ENCODE peak calls at places on chromosomes 2 and 18, in six cellular contexts. Q, R, U, A, N and O are unnamed samples.

GRCh38 chr2:13522917-13523821 is 806.4 kb downstream of the TRIB2 start:
- DNase-seq in Q (no peak), R (no peak), N (peak; percentile 1), U (peak; percentile 68), A (no peak), O (no peak)

GRCh38 chr2:232773815-232774214 is 2.5 kb downstream of the KCNJ13 start:
- DNase-seq in Q (no peak), A (no peak), U (no peak), N (no peak), R (no peak), O (no peak)

GRCh38 chr2:222033541-222033940 is 265.3 kb downstream of the PAX3 start:
- DNase-seq in A (no peak), N (peak; percentile 15), Q (no peak), U (peak; percentile 26), R (no peak), O (no peak)

GRCh38 chr18:31831903-31832302 is 71.2 kb upstream of the SLC25A52 start:
- DNase-seq in U (no peak), N (no peak), Q (no peak), R (no peak), A (no peak), O (no peak)

GRCh38 chr2:27281855-27282559 is at the start of gene TRIM54:
- DNase-seq in Q (no peak), U (peak; percentile 49), A (no peak), N (no peak), R (no peak), O (no peak)

GRCh38 chr2:8515864-8516533 is 165.9 kb upstream of the ID2 start:
- DNase-seq in U (no peak), R (no peak), N (no peak), Q (no peak), A (no peak), O (no peak)

GRCh38 chr2:165857881-165858280 is 63.8 kb upstream of the GALNT3 start:
- DNase-seq in A (no peak), R (no peak), N (no peak), Q (no peak), U (no peak), O (no peak)

GRCh38 chr2:36408198-36408703 is 52.7 kb downstream of the CRIM1 start:
- DNase-seq in A (no peak), Q (no peak), N (peak; percentile 81), U (no peak), R (no peak), O (no peak)

GRCh38 chr18:13375302-13376255 is 157.0 kb downstream of the LDLRAD4 start:
- DNase-seq in A (peak; percentile 89), Q (no peak), U (peak; percentile 78), N (peak; percentile 96), R (no peak), O (peak; percentile 91)

DNA sequence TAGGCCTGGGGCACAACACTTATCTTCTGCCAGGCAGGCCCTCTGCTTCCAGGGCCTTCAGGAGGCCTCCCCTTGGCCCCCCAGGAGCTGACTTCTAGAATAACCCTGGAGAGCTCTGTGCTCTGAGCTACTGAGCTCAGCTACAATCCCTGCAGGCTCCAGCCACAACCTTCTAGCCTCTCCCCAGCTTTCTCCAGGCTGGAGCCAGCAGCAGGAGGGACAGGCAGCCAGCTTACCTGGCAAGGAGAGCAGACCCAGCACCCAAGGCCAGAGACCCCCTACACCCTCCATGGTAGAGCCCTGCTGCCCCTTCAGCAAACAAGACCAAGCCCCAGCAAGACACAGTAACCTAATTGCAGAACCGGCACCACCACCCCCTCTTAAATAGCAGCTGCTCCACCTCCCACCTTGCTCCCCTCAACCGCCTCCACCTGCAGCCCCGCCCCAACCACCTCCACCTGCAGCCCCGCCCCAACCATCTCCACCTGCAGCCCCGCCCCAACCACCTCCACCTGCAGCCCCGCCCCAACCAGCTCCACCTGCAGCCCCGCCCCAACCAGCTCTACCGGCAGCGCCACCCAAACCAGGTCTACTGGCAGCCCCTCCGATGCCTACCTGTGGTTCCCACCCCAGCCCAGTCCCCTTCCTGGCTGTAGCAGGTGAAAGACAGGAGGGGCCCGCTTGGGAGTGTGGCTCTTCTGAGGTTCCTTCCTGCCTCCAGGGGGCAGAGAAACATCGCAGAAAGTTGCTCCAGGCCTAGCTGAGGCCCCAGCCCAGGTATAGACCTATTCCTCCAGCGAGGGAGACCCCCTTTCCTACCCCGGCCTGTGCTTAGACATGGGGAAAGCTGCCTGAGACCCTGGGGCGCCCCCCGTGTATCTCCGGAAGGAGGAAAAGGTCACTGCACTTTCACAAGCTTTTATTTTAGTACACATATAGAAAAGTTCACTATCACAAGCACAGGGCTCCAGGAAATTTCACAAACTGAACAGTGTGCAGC is at the start of gene ASTL:
- DNase-seq in R (peak; percentile 85), N (peak; percentile 28), U (peak; percentile 64), A (no peak), Q (peak; percentile 68), O (no peak)
- H3K4me3 ChIP-seq in R (no peak within 1 kb of the TSS), N (no peak within 1 kb of the TSS), U (no peak within 1 kb of the TSS), A (no peak within 1 kb of the TSS), Q (no peak within 1 kb of the TSS), O (no peak within 1 kb of the TSS)

DNA sequence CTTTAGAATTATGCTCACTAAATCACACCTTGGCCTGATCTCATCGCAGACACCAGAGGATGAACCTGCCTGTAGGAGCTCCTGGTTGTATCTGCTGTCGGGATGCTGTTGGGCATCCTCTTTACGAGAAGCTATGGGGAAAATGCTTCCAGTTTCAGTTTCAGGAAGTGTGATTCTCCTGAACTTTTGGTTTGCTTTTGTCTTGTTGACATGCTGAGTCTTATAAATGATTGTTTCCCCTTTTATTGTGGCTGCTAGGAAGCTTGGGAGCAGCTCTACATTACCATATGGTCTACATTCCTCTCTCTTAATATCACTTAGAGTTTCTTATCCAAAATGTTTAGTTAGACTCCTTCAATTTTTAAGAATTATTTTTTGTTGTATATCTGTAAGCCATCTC is 227.5 kb downstream of the MTX2 start:
- DNase-seq in R (no peak), A (no peak), N (no peak), U (no peak), Q (no peak), O (no peak)
- H3K27me3 ChIP-seq in R (no peaks in the 10 kb centered on the region), A (no peaks in the 10 kb centered on the region), N (no peaks in the 10 kb centered on the region), U (no peaks in the 10 kb centered on the region), Q (no peaks in the 10 kb centered on the region), O (no peaks in the 10 kb centered on the region)

GRCh38 chr2:241542278-241542605 is 16.3 kb upstream of the BOK start:
- DNase-seq in A (no peak), Q (no peak), N (no peak), U (no peak), R (peak; percentile 85), O (no peak)

GRCh38 chr2:241540766-241541561 is 17.6 kb upstream of the BOK start:
- DNase-seq in R (peak; percentile 88), Q (peak; percentile 72), U (no peak), A (no peak), N (peak; percentile 22), O (no peak)

GRCh38 chr2:241539616-241540374 is 18.8 kb upstream of the BOK start:
- DNase-seq in A (no peak), Q (no peak), R (no peak), N (no peak), U (no peak), O (no peak)

GRCh38 chr2:241540391-241540765 is 18.2 kb upstream of the BOK start:
- DNase-seq in A (no peak), Q (no peak), U (no peak), R (peak; percentile 84), N (no peak), O (no peak)

GRCh38 chr2:241541564-241542277 is 16.8 kb upstream of the BOK start:
- DNase-seq in N (no peak), A (no peak), Q (no peak), U (no peak), R (no peak), O (no peak)
- H3K4me3 ChIP-seq in N (peak overlapping the region; percentile 22), A (peak overlapping the region; percentile 28), Q (peak overlapping the region; percentile 37), U (no peak overlapping the region), R (peak overlapping the region; percentile 13), O (no peak overlapping the region)

DNA sequence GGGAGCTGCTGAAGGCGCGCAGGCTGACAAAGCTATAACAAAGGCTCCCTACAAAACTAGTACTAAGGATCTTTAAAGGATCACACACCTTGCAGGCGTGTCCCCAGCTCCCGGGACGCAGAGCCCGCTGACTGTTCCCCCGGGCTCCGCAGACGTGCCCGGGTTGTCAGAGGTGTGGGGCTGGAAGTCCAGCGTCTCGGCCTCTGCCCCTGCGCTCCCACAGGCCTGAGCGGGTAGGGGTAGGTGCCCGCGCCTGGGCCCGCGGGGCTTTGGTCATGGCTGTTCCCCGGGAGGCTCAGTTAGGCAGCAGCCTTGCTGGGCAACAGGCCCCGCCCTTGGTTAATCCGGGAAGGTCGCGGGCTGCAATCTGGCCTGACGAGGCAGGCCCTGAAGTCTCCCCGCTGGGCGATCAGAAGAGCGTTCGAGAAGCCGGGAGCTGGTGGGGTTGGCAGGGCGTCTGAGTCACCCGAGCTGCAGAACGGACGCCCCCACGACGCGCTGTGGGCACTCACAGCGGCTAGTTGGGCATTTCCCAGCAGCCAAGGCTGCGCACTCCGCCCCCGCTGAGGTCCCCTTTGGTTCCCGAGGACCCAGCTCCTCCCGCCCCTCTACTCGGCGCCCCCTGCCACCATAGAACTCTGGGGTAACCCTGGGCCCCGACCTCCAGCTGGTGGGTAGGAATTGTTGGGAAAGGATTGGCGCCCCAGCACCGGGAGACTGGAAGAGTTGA is 13.6 kb downstream of the POU3F3 start:
- DNase-seq in A (no peak), Q (no peak), N (no peak), U (no peak), R (no peak), O (no peak)
- H3K27me3 ChIP-seq in A (peaks cover 64% of the 10 kb centered on the region), Q (peaks cover 2% of the 10 kb centered on the region), N (peaks cover 95% of the 10 kb centered on the region), U (peaks cover 98% of the 10 kb centered on the region), R (peaks cover 100% of the 10 kb centered on the region), O (peaks cover 38% of the 10 kb centered on the region)

DNA sequence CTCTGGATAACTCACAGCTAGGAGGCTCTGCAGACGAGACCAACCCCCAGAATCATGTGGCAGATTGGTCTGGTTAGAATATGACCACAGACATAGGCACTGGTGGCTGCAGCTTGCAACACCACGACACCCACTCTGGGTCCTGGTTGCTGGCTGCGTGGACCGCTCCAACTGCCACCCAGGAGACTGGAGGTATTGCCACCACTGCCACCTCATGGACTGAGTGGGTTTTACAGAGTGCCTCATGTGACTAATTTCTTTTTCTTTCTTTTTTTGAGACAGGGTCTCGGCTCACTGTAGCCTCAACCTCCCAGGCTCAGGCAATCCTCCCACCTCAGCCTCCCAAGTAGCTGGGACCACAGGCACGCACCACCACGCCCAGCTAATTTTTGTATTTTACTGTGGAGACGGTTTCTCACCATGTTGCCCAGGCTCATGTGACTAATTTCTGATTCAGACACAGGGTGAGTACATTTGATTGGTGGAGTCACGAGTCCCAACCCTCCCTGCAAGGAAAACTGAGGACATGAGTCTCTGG is 29.9 kb upstream of the NT5DC4 start:
- DNase-seq in Q (peak; percentile 60), R (peak; percentile 91), A (peak; percentile 71), U (peak; percentile 71), N (peak; percentile 50), O (peak; percentile 44)
- H3K4me3 ChIP-seq in Q (no peak overlapping the region), R (no peak overlapping the region), A (no peak overlapping the region), U (peak overlapping the region; percentile 26), N (no peak overlapping the region), O (no peak overlapping the region)